ENCODE peak calls at places on chromosomes 3 and 15, in five cellular contexts. U is pancreas, K is uterus, T is ovary, B is left ventricle myocardium inferior. N is an unnamed sample.
A peak's percentile ranks its signal among the peaks of the same experiment; 100 is the strongest.

GRCh38 chr15:70427531-70428120 is 329.9 kb upstream of the TLE3 start:
- DNase-seq in U (no peak), K (no peak), T (no peak), B (no peak), N (no peak)

GRCh38 chr3:14770591-14770990 is 48.2 kb upstream of the FGD5 start:
- DNase-seq in U (no peak), K (no peak), T (peak; percentile 7), B (no peak), N (no peak)

GRCh38 chr3:85864896-85865295 is 906.1 kb downstream of the CADM2 start:
- DNase-seq in U (no peak), K (no peak), T (no peak), B (no peak), N (no peak)

GRCh38 chr15:63178034-63178433 is 11.4 kb upstream of the RAB8B start:
- DNase-seq in U (no peak), K (no peak), T (no peak), B (no peak), N (no peak)

GRCh38 chr3:792651-793050 is 300.2 kb upstream of the CNTN6 start:
- DNase-seq in U (no peak), K (peak; percentile 17), T (no peak), B (no peak), N (no peak)

GRCh38 chr3:124121379-124122336 is 129.7 kb upstream of the ROPN1 start:
- DNase-seq in U (no peak), K (no peak), T (no peak), B (no peak), N (no peak)

GRCh38 chr3:186411994-186412393 is 50.0 kb upstream of the DGKG start:
- DNase-seq in U (no peak), K (no peak), T (no peak), B (no peak), N (no peak)

GRCh38 chr3:36893137-36893557 is 51.7 kb downstream of the TRANK1 start:
- DNase-seq in U (no peak), K (no peak), T (no peak), B (no peak), N (no peak)

GRCh38 chr3:57876632-57877031 is 120.5 kb downstream of the SLMAP start:
- DNase-seq in U (no peak), K (no peak), T (no peak), B (no peak), N (no peak)

GRCh38 chr3:70754314-70754713 is 441.9 kb upstream of the MDFIC2 start:
- DNase-seq in U (no peak), K (no peak), T (no peak), B (no peak), N (no peak)

GRCh38 chr3:52006017-52006819 is 10.5 kb upstream of the RPL29 start:
- DNase-seq in U (no peak), K (no peak), T (no peak), B (no peak), N (no peak)

GRCh38 chr3:47152578-47152977 is 11.3 kb downstream of the SETD2 start:
- DNase-seq in U (no peak), K (no peak), T (no peak), B (no peak), N (no peak)

GRCh38 chr3:33833408-33834116 is 35.1 kb downstream of the PDCD6IP start:
- DNase-seq in U (no peak), K (no peak), T (no peak), B (no peak), N (no peak)

GRCh38 chr3:47344971-47345370 is 35.9 kb upstream of the PTPN23 start:
- DNase-seq in U (no peak), K (peak; percentile 26), T (no peak), B (no peak), N (no peak)

GRCh38 chr15:67091073-67091965 is 25.9 kb downstream of the SMAD3 start:
- DNase-seq in U (no peak), K (peak; percentile 80), T (peak; percentile 70), B (peak; percentile 74), N (peak; percentile 69)

GRCh38 chr15:67303490-67304363 is 49.1 kb downstream of the IQCH start:
- DNase-seq in U (no peak), K (peak; percentile 33), T (peak; percentile 18), B (no peak), N (no peak)

GRCh38 chr3:186985713-186986364 is 55.5 kb downstream of the ST6GAL1 start:
- DNase-seq in U (no peak), K (no peak), T (no peak), B (no peak), N (no peak)

GRCh38 chr3:64530434-64531049 is 157.3 kb downstream of the ADAMTS9 start:
- DNase-seq in U (no peak), K (peak; percentile 78), T (peak; percentile 88), B (no peak), N (no peak)

GRCh38 chr3:174859756-174860155 is 622 bp downstream of the NAALADL2 start:
- DNase-seq in U (no peak), K (no peak), T (no peak), B (no peak), N (no peak)

GRCh38 chr3:14647976-14648955 is 3.3 kb upstream of the CCDC174 start:
- DNase-seq in U (no peak), K (no peak), T (no peak), B (no peak), N (no peak)

GRCh38 chr3:9866639-9867038 is 13.4 kb downstream of the CIDEC start:
- DNase-seq in U (no peak), K (peak; percentile 92), T (peak; percentile 73), B (no peak), N (peak; percentile 70)

GRCh38 chr3:122563717-122564025 is 429 bp downstream of the PARP9 start:
- DNase-seq in U (no peak), K (peak; percentile 23), T (peak; percentile 22), B (no peak), N (no peak)

GRCh38 chr3:121748638-121749275 is 784 bp downstream of the GOLGB1 start:
- DNase-seq in U (no peak), K (no peak), T (no peak), B (no peak), N (peak; percentile 81)

GRCh38 chr15:32936283-32936918 is 218.6 kb downstream of the GREM1 start:
- DNase-seq in U (no peak), K (no peak), T (no peak), B (no peak), N (no peak)

GRCh38 chr15:99951471-99951870 is 218.2 kb upstream of the LYSMD4 start:
- DNase-seq in U (no peak), K (no peak), T (no peak), B (no peak), N (no peak)

GRCh38 chr3:190443257-190443656 is 6.4 kb downstream of the TMEM207 start:
- DNase-seq in U (no peak), K (no peak), T (no peak), B (no peak), N (no peak)

GRCh38 chr3:11084098-11084497 is 70.2 kb upstream of the HRH1 start:
- DNase-seq in U (no peak), K (no peak), T (no peak), B (no peak), N (no peak)

GRCh38 chr3:172575375-172575774 is 52.1 kb upstream of the TNFSF10 start:
- DNase-seq in U (no peak), K (no peak), T (no peak), B (no peak), N (no peak)

GRCh38 chr15:48565560-48566482 is 79.7 kb downstream of the FBN1 start:
- DNase-seq in U (no peak), K (no peak), T (no peak), B (no peak), N (no peak)

GRCh38 chr15:44029940-44030568 is 165.0 kb downstream of the FRMD5 start:
- DNase-seq in U (no peak), K (no peak), T (no peak), B (no peak), N (no peak)

GRCh38 chr3:58647661-58648141 is 18.9 kb downstream of the FAM3D start:
- DNase-seq in U (no peak), K (no peak), T (no peak), B (no peak), N (no peak)

GRCh38 chr3:139318431-139318816 is 25.4 kb upstream of the MRPS22 start:
- DNase-seq in U (no peak), K (no peak), T (no peak), B (no peak), N (no peak)

GRCh38 chr15:42736178-42736792 is 643 bp downstream of the CDAN1 start:
- DNase-seq in U (peak; percentile 77), K (no peak), T (peak; percentile 55), B (no peak), N (no peak)

GRCh38 chr3:145015243-145015642 is 1043.6 kb downstream of the DIPK2A start:
- DNase-seq in U (no peak), K (no peak), T (no peak), B (no peak), N (no peak)

GRCh38 chr15:69410290-69410874 is 3.8 kb upstream of the KIF23 start:
- DNase-seq in U (no peak), K (no peak), T (no peak), B (no peak), N (no peak)

GRCh38 chr15:49282366-49282765 is 112.3 kb downstream of the GALK2 start:
- DNase-seq in U (no peak), K (no peak), T (no peak), B (no peak), N (no peak)

GRCh38 chr15:34986326-34987181 is 1.5 kb downstream of the ZNF770 start:
- DNase-seq in U (no peak), K (no peak), T (no peak), B (no peak), N (no peak)

GRCh38 chr3:61877359-61877770 is 316.0 kb downstream of the PTPRG start:
- DNase-seq in U (no peak), K (no peak), T (no peak), B (no peak), N (no peak)
- TF ChIP-seq CTCF in U (no peak), K (no peak), T (no peak), B (no peak), N (no peak)

DNA sequence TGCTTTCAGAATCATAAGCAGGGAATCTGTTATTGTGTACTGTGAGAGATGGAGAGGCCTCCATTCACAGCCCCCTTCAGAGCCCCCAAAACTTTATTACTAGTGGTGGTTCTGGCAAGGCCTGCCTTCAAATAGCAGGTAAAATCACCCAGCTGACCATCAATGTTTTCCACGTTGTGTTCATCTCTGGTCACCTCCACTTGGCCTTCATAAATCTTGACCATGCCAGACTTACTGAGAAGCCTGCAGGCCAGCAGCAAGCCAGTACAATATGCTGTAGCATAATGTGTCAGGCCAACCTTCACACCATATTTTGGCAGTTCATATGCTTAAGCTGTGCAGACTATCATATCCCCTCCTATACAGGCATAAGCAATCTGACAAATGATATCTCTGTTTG is 62.1 kb downstream of the ZNF621 start:
- DNase-seq in U (no peak), K (no peak), T (no peak), B (no peak), N (no peak)
- H3K4me1 ChIP-seq in U (no peaks in the 10 kb centered on the region), K (no peaks in the 10 kb centered on the region), T (peaks cover 3% of the 10 kb centered on the region), B (peaks cover 29% of the 10 kb centered on the region), N (no peaks in the 10 kb centered on the region)

DNA sequence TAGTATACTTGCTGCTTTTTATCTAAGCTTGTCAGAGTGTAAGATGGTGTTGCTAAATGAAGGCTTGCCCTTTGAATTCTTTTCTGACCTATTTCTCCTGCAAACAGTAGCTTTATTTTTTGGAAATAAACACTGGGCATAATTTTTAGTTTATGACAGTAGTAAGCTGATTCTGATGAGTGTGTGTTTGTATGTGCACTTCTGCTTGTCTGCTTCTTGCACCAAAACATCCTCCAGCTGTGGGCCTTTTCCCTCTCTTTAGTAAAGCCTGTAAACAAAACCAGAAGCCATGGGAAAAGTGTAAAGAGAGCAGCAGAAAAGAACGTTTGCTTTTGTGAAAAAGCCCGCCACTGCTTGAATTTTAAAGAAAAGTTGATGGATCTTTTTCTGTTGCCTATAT is 136.4 kb upstream of the IL12A start:
- DNase-seq in U (no peak), K (no peak), T (no peak), B (no peak), N (no peak)
- H3K4me3 ChIP-seq in U (no peak overlapping the region), K (no peak overlapping the region), T (no peak overlapping the region), B (peak overlapping the region; percentile 62), N (peak overlapping the region; percentile 34)

GRCh38 chr15:29888651-29889050 is 66.4 kb upstream of the TJP1 start:
- DNase-seq in U (no peak), K (no peak), T (no peak), B (no peak), N (no peak)
- TF ChIP-seq CTCF in U (no peak), K (no peak), T (no peak), B (no peak), N (no peak)

N was measured in lower lobe of right lung.